ENCODE peak calls at places on chromosomes 2 and 18, in six cellular contexts. One of them, this sample, is unnamed.

GRCh38 chr2:65025453-65026128 is 30.6 kb upstream of the CEP68 start:
- DNase-seq in HFFc6: no peak
- DNase-seq in fibroblast of mammary gland: no peak
- DNase-seq in WERI-Rb-1: no peak
- DNase-seq in AG04449: no peak
- DNase-seq in choroid plexus epithelial cell: no peak
- DNase-seq in this sample: no peak

GRCh38 chr2:128342550-128342949 is 23.9 kb upstream of the HS6ST1 start:
- DNase-seq in AG04449: no peak
- DNase-seq in choroid plexus epithelial cell: no peak
- DNase-seq in HFFc6: no peak
- DNase-seq in fibroblast of mammary gland: no peak
- DNase-seq in WERI-Rb-1: no peak
- DNase-seq in this sample: no peak

GRCh38 chr2:132547089-132547687 is 122.8 kb downstream of the LYPD1 start:
- DNase-seq in HFFc6: peak; percentile 78
- DNase-seq in choroid plexus epithelial cell: peak; percentile 88
- DNase-seq in fibroblast of mammary gland: peak; percentile 73
- DNase-seq in WERI-Rb-1: peak; percentile 73
- DNase-seq in AG04449: peak; percentile 26
- DNase-seq in this sample: peak; percentile 77

GRCh38 chr2:98608118-98608961 is at the start of the genes COA5 and UNC50:
- DNase-seq in fibroblast of mammary gland: peak; percentile 87
- DNase-seq in HFFc6: peak; percentile 86
- DNase-seq in choroid plexus epithelial cell: peak; percentile 92
- DNase-seq in WERI-Rb-1: peak; percentile 89
- DNase-seq in AG04449: no peak
- DNase-seq in this sample: peak; percentile 90

GRCh38 chr2:215486973-215487372 is 51.1 kb upstream of the FN1 start:
- DNase-seq in WERI-Rb-1: no peak
- DNase-seq in fibroblast of mammary gland: peak; percentile 77
- DNase-seq in AG04449: no peak
- DNase-seq in choroid plexus epithelial cell: peak; percentile 79
- DNase-seq in HFFc6: no peak
- DNase-seq in this sample: no peak

GRCh38 chr2:181998045-181998444 is 12.4 kb downstream of the PPP1R1C start:
- DNase-seq in WERI-Rb-1: no peak
- DNase-seq in HFFc6: no peak
- DNase-seq in fibroblast of mammary gland: no peak
- DNase-seq in choroid plexus epithelial cell: no peak
- DNase-seq in AG04449: no peak
- DNase-seq in this sample: no peak

GRCh38 chr18:35241523-35241804 is 630 bp downstream of the ZNF397 start:
- DNase-seq in fibroblast of mammary gland: no peak
- DNase-seq in AG04449: no peak
- DNase-seq in HFFc6: no peak
- DNase-seq in WERI-Rb-1: no peak
- DNase-seq in choroid plexus epithelial cell: no peak
- DNase-seq in this sample: no peak

GRCh38 chr2:240060977-240061591 is 7.8 kb upstream of the OR6B3 start:
- DNase-seq in HFFc6: peak; percentile 52
- DNase-seq in choroid plexus epithelial cell: peak; percentile 80
- DNase-seq in AG04449: peak; percentile 4
- DNase-seq in fibroblast of mammary gland: peak; percentile 62
- DNase-seq in WERI-Rb-1: peak; percentile 53
- DNase-seq in this sample: peak; percentile 41

GRCh38 chr2:121076885-121077549 is 208.0 kb downstream of the TFCP2L1 start:
- DNase-seq in fibroblast of mammary gland: peak; percentile 29
- DNase-seq in WERI-Rb-1: peak; percentile 75
- DNase-seq in AG04449: no peak
- DNase-seq in choroid plexus epithelial cell: peak; percentile 55
- DNase-seq in HFFc6: peak; percentile 50
- DNase-seq in this sample: peak; percentile 90

GRCh38 chr2:208266641-208267335 is 733 bp downstream of the PIKFYVE start:
- DNase-seq in HFFc6: no peak
- DNase-seq in fibroblast of mammary gland: peak; percentile 53
- DNase-seq in AG04449: no peak
- DNase-seq in choroid plexus epithelial cell: peak; percentile 41
- DNase-seq in WERI-Rb-1: no peak
- DNase-seq in this sample: no peak

GRCh38 chr2:163595033-163595432 is 140.8 kb downstream of the FIGN start:
- DNase-seq in choroid plexus epithelial cell: no peak
- DNase-seq in WERI-Rb-1: no peak
- DNase-seq in AG04449: no peak
- DNase-seq in fibroblast of mammary gland: no peak
- DNase-seq in HFFc6: no peak
- DNase-seq in this sample: no peak

GRCh38 chr2:113977060-113977659 is 87.3 kb downstream of the ACTR3 start:
- DNase-seq in choroid plexus epithelial cell: no peak
- DNase-seq in AG04449: no peak
- DNase-seq in fibroblast of mammary gland: no peak
- DNase-seq in HFFc6: no peak
- DNase-seq in WERI-Rb-1: no peak
- DNase-seq in this sample: no peak

GRCh38 chr2:233329489-233330135 is 22.0 kb downstream of the SAG start:
- DNase-seq in HFFc6: no peak
- DNase-seq in fibroblast of mammary gland: no peak
- DNase-seq in choroid plexus epithelial cell: no peak
- DNase-seq in AG04449: no peak
- DNase-seq in WERI-Rb-1: no peak
- DNase-seq in this sample: no peak

GRCh38 chr18:5058768-5059539 is 138.1 kb downstream of the AKAIN1 start:
- DNase-seq in fibroblast of mammary gland: peak; percentile 4
- DNase-seq in choroid plexus epithelial cell: no peak
- DNase-seq in AG04449: no peak
- DNase-seq in HFFc6: no peak
- DNase-seq in WERI-Rb-1: no peak
- DNase-seq in this sample: no peak

GRCh38 chr2:43057026-43057741 is 169.2 kb downstream of the ZFP36L2 start:
- DNase-seq in fibroblast of mammary gland: no peak
- DNase-seq in HFFc6: no peak
- DNase-seq in choroid plexus epithelial cell: no peak
- DNase-seq in WERI-Rb-1: no peak
- DNase-seq in AG04449: no peak
- DNase-seq in this sample: no peak

GRCh38 chr2:74507926-74508520 is 528 bp upstream of the PCGF1 start:
- DNase-seq in choroid plexus epithelial cell: peak; percentile 50
- DNase-seq in HFFc6: peak; percentile 58
- DNase-seq in fibroblast of mammary gland: peak; percentile 79
- DNase-seq in AG04449: no peak
- DNase-seq in WERI-Rb-1: peak; percentile 95
- DNase-seq in this sample: peak; percentile 45
- TF ChIP-seq CTCF in choroid plexus epithelial cell: no peak
- TF ChIP-seq CTCF in HFFc6: no peak
- TF ChIP-seq CTCF in fibroblast of mammary gland: no peak
- TF ChIP-seq CTCF in AG04449: no peak
- TF ChIP-seq CTCF in WERI-Rb-1: no peak
- TF ChIP-seq CTCF in this sample: no peak

DNA sequence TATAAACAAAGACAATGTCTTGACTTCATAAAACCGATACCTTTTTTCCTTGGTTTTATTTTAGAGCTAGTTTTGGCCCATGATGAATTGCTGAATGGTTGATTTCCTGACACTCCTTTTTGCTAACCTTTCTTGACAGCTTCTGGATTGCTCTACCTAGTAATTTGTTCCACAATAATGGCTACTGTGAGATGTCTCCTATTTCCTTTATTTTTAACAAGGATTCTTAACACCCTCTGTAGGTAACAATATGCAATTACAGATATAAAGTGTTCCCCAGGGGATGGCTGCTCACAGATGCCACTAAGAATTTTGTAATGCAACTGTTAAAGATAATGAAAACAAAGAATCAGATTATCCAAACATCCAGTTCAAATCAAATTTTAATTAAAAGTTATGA is 100.8 kb upstream of the ATP5MC3 start:
- DNase-seq in AG04449: no peak
- DNase-seq in WERI-Rb-1: no peak
- DNase-seq in choroid plexus epithelial cell: peak; percentile 65
- DNase-seq in fibroblast of mammary gland: peak; percentile 47
- DNase-seq in HFFc6: peak; percentile 39
- DNase-seq in this sample: peak; percentile 5
- TF ChIP-seq CTCF in AG04449: peak; percentile 22
- TF ChIP-seq CTCF in WERI-Rb-1: no peak
- TF ChIP-seq CTCF in choroid plexus epithelial cell: peak; percentile 62
- TF ChIP-seq CTCF in fibroblast of mammary gland: peak; percentile 35
- TF ChIP-seq CTCF in HFFc6: peak; percentile 76
- TF ChIP-seq CTCF in this sample: peak; percentile 52

GRCh38 chr2:137050949-137051348 is 285.6 kb downstream of the THSD7B start:
- DNase-seq in choroid plexus epithelial cell: peak; percentile 2
- DNase-seq in fibroblast of mammary gland: no peak
- DNase-seq in HFFc6: no peak
- DNase-seq in AG04449: no peak
- DNase-seq in WERI-Rb-1: no peak
- DNase-seq in this sample: no peak
- TF ChIP-seq CTCF in choroid plexus epithelial cell: no peak
- TF ChIP-seq CTCF in fibroblast of mammary gland: peak; percentile 5
- TF ChIP-seq CTCF in HFFc6: peak; percentile 51
- TF ChIP-seq CTCF in AG04449: no peak
- TF ChIP-seq CTCF in WERI-Rb-1: peak; percentile 4
- TF ChIP-seq CTCF in this sample: peak; percentile 43

GRCh38 chr18:30450927-30451326 is 591.6 kb downstream of the DSC3 start:
- DNase-seq in fibroblast of mammary gland: no peak
- DNase-seq in AG04449: no peak
- DNase-seq in WERI-Rb-1: no peak
- DNase-seq in HFFc6: no peak
- DNase-seq in choroid plexus epithelial cell: no peak
- DNase-seq in this sample: no peak

GRCh38 chr18:30454920-30455319 is 587.6 kb downstream of the DSC3 start:
- DNase-seq in AG04449: no peak
- DNase-seq in HFFc6: no peak
- DNase-seq in fibroblast of mammary gland: no peak
- DNase-seq in WERI-Rb-1: no peak
- DNase-seq in choroid plexus epithelial cell: no peak
- DNase-seq in this sample: no peak

GRCh38 chr18:30455741-30456140 is 586.8 kb downstream of the DSC3 start:
- DNase-seq in choroid plexus epithelial cell: no peak
- DNase-seq in HFFc6: no peak
- DNase-seq in fibroblast of mammary gland: no peak
- DNase-seq in AG04449: no peak
- DNase-seq in WERI-Rb-1: no peak
- DNase-seq in this sample: no peak

GRCh38 chr18:30457156-30457555 is 585.4 kb downstream of the DSC3 start:
- DNase-seq in choroid plexus epithelial cell: no peak
- DNase-seq in HFFc6: no peak
- DNase-seq in WERI-Rb-1: no peak
- DNase-seq in AG04449: no peak
- DNase-seq in fibroblast of mammary gland: no peak
- DNase-seq in this sample: no peak

GRCh38 chr18:30451976-30452375 is 590.6 kb downstream of the DSC3 start:
- DNase-seq in AG04449: no peak
- DNase-seq in fibroblast of mammary gland: no peak
- DNase-seq in choroid plexus epithelial cell: no peak
- DNase-seq in WERI-Rb-1: no peak
- DNase-seq in HFFc6: no peak
- DNase-seq in this sample: no peak
- TF ChIP-seq CTCF in AG04449: no peak
- TF ChIP-seq CTCF in fibroblast of mammary gland: no peak
- TF ChIP-seq CTCF in choroid plexus epithelial cell: no peak
- TF ChIP-seq CTCF in WERI-Rb-1: no peak
- TF ChIP-seq CTCF in HFFc6: no peak
- TF ChIP-seq CTCF in this sample: no peak

DNA sequence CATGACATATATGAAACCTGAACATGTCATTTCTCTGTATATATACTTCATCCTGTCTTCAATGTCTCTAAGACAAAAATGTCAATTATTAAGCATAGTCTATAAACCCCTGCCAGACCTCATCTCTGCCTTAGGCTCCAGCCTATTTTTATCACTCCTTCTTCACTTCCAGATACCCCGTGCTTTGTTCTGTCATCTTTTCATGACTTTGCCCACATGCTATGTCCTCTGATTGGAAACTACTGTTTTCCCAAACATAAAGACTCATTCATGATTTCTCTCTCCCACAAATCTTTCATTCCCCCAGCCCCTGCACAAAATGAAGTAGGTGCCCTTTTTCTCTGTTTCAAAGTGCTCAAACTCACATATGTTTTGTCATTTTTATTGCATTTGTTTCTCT is 1503.9 kb downstream of the DPP10 start:
- DNase-seq in WERI-Rb-1: no peak
- DNase-seq in HFFc6: no peak
- DNase-seq in fibroblast of mammary gland: no peak
- DNase-seq in AG04449: no peak
- DNase-seq in choroid plexus epithelial cell: no peak
- DNase-seq in this sample: no peak
- TF ChIP-seq CTCF in WERI-Rb-1: no peak
- TF ChIP-seq CTCF in HFFc6: no peak
- TF ChIP-seq CTCF in fibroblast of mammary gland: no peak
- TF ChIP-seq CTCF in AG04449: no peak
- TF ChIP-seq CTCF in choroid plexus epithelial cell: no peak
- TF ChIP-seq CTCF in this sample: no peak

DNA sequence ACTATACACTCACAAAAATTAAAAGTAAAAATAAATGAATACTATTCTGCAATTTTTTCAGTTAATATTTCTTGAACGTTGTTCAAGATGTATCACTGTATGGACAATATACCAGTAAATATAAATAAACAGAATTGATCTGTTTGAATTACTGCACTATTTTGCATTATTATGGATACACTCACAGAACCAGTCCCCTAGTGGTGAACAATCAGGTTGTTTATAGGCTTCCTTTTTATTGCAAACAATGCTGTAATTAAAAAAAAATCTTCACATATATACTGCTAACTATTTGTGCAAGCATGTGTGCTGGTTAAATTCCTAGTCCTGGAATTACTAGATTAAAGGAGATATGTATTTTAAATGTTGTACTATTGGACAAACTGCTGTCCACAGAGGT is 306.0 kb downstream of the FBXO15 start:
- DNase-seq in HFFc6: no peak
- DNase-seq in choroid plexus epithelial cell: peak; percentile 38
- DNase-seq in WERI-Rb-1: no peak
- DNase-seq in fibroblast of mammary gland: peak; percentile 16
- DNase-seq in AG04449: no peak
- DNase-seq in this sample: no peak
- TF ChIP-seq CTCF in HFFc6: peak; percentile 78
- TF ChIP-seq CTCF in choroid plexus epithelial cell: peak; percentile 56
- TF ChIP-seq CTCF in WERI-Rb-1: no peak
- TF ChIP-seq CTCF in fibroblast of mammary gland: peak; percentile 44
- TF ChIP-seq CTCF in AG04449: peak; percentile 1
- TF ChIP-seq CTCF in this sample: peak; percentile 34

GRCh38 chr2:175175320-175175719 is 6.2 kb downstream of the ATP5MC3 start:
- DNase-seq in HFFc6: no peak
- DNase-seq in fibroblast of mammary gland: no peak
- DNase-seq in choroid plexus epithelial cell: no peak
- DNase-seq in AG04449: no peak
- DNase-seq in WERI-Rb-1: no peak
- DNase-seq in this sample: no peak
- TF ChIP-seq CTCF in HFFc6: no peak
- TF ChIP-seq CTCF in fibroblast of mammary gland: no peak
- TF ChIP-seq CTCF in choroid plexus epithelial cell: peak; percentile 1
- TF ChIP-seq CTCF in AG04449: no peak
- TF ChIP-seq CTCF in WERI-Rb-1: no peak
- TF ChIP-seq CTCF in this sample: no peak